ENCODE peak calls at places on chromosomes 5 and 9, in five cellular contexts. One of them, this sample, is unnamed.

GRCh38 chr5:89004379-89004778 is 121.4 kb upstream of the MEF2C start:
- ATAC-seq in aorta: no peak
- ATAC-seq in HepG2: no peak
- ATAC-seq in heart right ventricle: no peak
- ATAC-seq in gastrocnemius medialis: no peak
- ATAC-seq in this sample: no peak

GRCh38 chr9:33453286-33453882 is 6.0 kb upstream of the AQP3 start:
- ATAC-seq in aorta: no peak
- ATAC-seq in HepG2: peak; percentile 3
- ATAC-seq in heart right ventricle: no peak
- ATAC-seq in gastrocnemius medialis: no peak
- ATAC-seq in this sample: no peak

GRCh38 chr9:6869081-6869948 is 111.5 kb downstream of the KDM4C start:
- ATAC-seq in aorta: no peak
- ATAC-seq in HepG2: no peak
- ATAC-seq in heart right ventricle: no peak
- ATAC-seq in gastrocnemius medialis: no peak
- ATAC-seq in this sample: no peak

GRCh38 chr5:149526855-149527590 is 24.2 kb downstream of the CSNK1A1 start:
- ATAC-seq in aorta: no peak
- ATAC-seq in HepG2: no peak
- ATAC-seq in heart right ventricle: peak; percentile 38
- ATAC-seq in gastrocnemius medialis: peak; percentile 10
- ATAC-seq in this sample: no peak

GRCh38 chr9:87711857-87712800 is 13.8 kb upstream of the CTSL start:
- ATAC-seq in aorta: no peak
- ATAC-seq in HepG2: peak; percentile 61
- ATAC-seq in heart right ventricle: no peak
- ATAC-seq in gastrocnemius medialis: no peak
- ATAC-seq in this sample: no peak

GRCh38 chr9:83642784-83643183 is 19.8 kb downstream of the IDNK start:
- ATAC-seq in aorta: no peak
- ATAC-seq in HepG2: peak; percentile 81
- ATAC-seq in heart right ventricle: no peak
- ATAC-seq in gastrocnemius medialis: no peak
- ATAC-seq in this sample: no peak

GRCh38 chr9:109894444-109894843 is 114.4 kb downstream of the PALM2AKAP2 start:
- ATAC-seq in aorta: no peak
- ATAC-seq in HepG2: no peak
- ATAC-seq in heart right ventricle: no peak
- ATAC-seq in gastrocnemius medialis: no peak
- ATAC-seq in this sample: no peak

GRCh38 chr5:138937392-138938387 is 62.6 kb upstream of the LRRTM2 start:
- ATAC-seq in aorta: no peak
- ATAC-seq in HepG2: peak; percentile 61
- ATAC-seq in heart right ventricle: peak; percentile 17
- ATAC-seq in gastrocnemius medialis: no peak
- ATAC-seq in this sample: peak; percentile 20

GRCh38 chr5:159923008-159923407 is 6.7 kb downstream of the ADRA1B start:
- ATAC-seq in aorta: peak; percentile 12
- ATAC-seq in HepG2: no peak
- ATAC-seq in heart right ventricle: no peak
- ATAC-seq in gastrocnemius medialis: no peak
- ATAC-seq in this sample: peak; percentile 10

GRCh38 chr9:24293391-24293790 is 252.3 kb downstream of the IZUMO3 start:
- ATAC-seq in aorta: no peak
- ATAC-seq in HepG2: no peak
- ATAC-seq in heart right ventricle: no peak
- ATAC-seq in gastrocnemius medialis: no peak
- ATAC-seq in this sample: no peak

GRCh38 chr9:133075925-133076324 is 14.1 kb downstream of the CEL start:
- ATAC-seq in aorta: no peak
- ATAC-seq in HepG2: no peak
- ATAC-seq in heart right ventricle: no peak
- ATAC-seq in gastrocnemius medialis: no peak
- ATAC-seq in this sample: no peak

GRCh38 chr5:107542428-107542827 is 128.3 kb downstream of the EFNA5 start:
- ATAC-seq in aorta: peak; percentile 82
- ATAC-seq in HepG2: peak; percentile 74
- ATAC-seq in heart right ventricle: no peak
- ATAC-seq in gastrocnemius medialis: peak; percentile 80
- ATAC-seq in this sample: peak; percentile 78

GRCh38 chr9:137488330-137488653 is 29.2 kb upstream of the NSMF start:
- ATAC-seq in aorta: no peak
- ATAC-seq in HepG2: no peak
- ATAC-seq in heart right ventricle: no peak
- ATAC-seq in gastrocnemius medialis: no peak
- ATAC-seq in this sample: no peak

GRCh38 chr5:36982146-36982545 is 105.6 kb downstream of the NIPBL start:
- ATAC-seq in aorta: no peak
- ATAC-seq in HepG2: no peak
- ATAC-seq in heart right ventricle: no peak
- ATAC-seq in gastrocnemius medialis: no peak
- ATAC-seq in this sample: no peak

GRCh38 chr5:154133591-154133990 is 56.9 kb upstream of the GALNT10 start:
- ATAC-seq in aorta: no peak
- ATAC-seq in HepG2: no peak
- ATAC-seq in heart right ventricle: no peak
- ATAC-seq in gastrocnemius medialis: no peak
- ATAC-seq in this sample: no peak

GRCh38 chr9:100498592-100498991 is 25.6 kb downstream of the TMEFF1 start:
- ATAC-seq in aorta: no peak
- ATAC-seq in HepG2: no peak
- ATAC-seq in heart right ventricle: no peak
- ATAC-seq in gastrocnemius medialis: no peak
- ATAC-seq in this sample: no peak

GRCh38 chr5:115607935-115608334 is 5.7 kb upstream of the TICAM2 start:
- ATAC-seq in aorta: no peak
- ATAC-seq in HepG2: no peak
- ATAC-seq in heart right ventricle: no peak
- ATAC-seq in gastrocnemius medialis: no peak
- ATAC-seq in this sample: no peak

GRCh38 chr9:89993678-89994630 is 389.1 kb downstream of the GADD45G start:
- ATAC-seq in aorta: no peak
- ATAC-seq in HepG2: peak; percentile 69
- ATAC-seq in heart right ventricle: peak; percentile 70
- ATAC-seq in gastrocnemius medialis: peak; percentile 32
- ATAC-seq in this sample: peak; percentile 71

GRCh38 chr5:160457255-160457654 is 35.6 kb downstream of the PTTG1 start:
- ATAC-seq in aorta: no peak
- ATAC-seq in HepG2: no peak
- ATAC-seq in heart right ventricle: no peak
- ATAC-seq in gastrocnemius medialis: no peak
- ATAC-seq in this sample: no peak

GRCh38 chr5:142120247-142120935 is 11.8 kb downstream of the NDFIP1 start:
- ATAC-seq in aorta: no peak
- ATAC-seq in HepG2: no peak
- ATAC-seq in heart right ventricle: no peak
- ATAC-seq in gastrocnemius medialis: no peak
- ATAC-seq in this sample: no peak

GRCh38 chr9:112334319-112334828 is 955 bp upstream of the PTBP3 start:
- ATAC-seq in aorta: no peak
- ATAC-seq in HepG2: no peak
- ATAC-seq in heart right ventricle: no peak
- ATAC-seq in gastrocnemius medialis: no peak
- ATAC-seq in this sample: no peak

GRCh38 chr9:125484632-125485282 is 222.3 kb downstream of the MAPKAP1 start:
- ATAC-seq in aorta: peak; percentile 80
- ATAC-seq in HepG2: no peak
- ATAC-seq in heart right ventricle: peak; percentile 38
- ATAC-seq in gastrocnemius medialis: no peak
- ATAC-seq in this sample: peak; percentile 90

GRCh38 chr5:122141751-122142150 is 12.4 kb downstream of the ZNF474 start:
- ATAC-seq in aorta: no peak
- ATAC-seq in HepG2: no peak
- ATAC-seq in heart right ventricle: no peak
- ATAC-seq in gastrocnemius medialis: no peak
- ATAC-seq in this sample: no peak

GRCh38 chr9:5278486-5278885 is 26.0 kb downstream of the RLN2 start:
- ATAC-seq in aorta: no peak
- ATAC-seq in HepG2: no peak
- ATAC-seq in heart right ventricle: no peak
- ATAC-seq in gastrocnemius medialis: no peak
- ATAC-seq in this sample: no peak

GRCh38 chr5:11384441-11385250 is 519.6 kb downstream of the CTNND2 start:
- ATAC-seq in aorta: peak; percentile 19
- ATAC-seq in HepG2: peak; percentile 88
- ATAC-seq in heart right ventricle: peak; percentile 29
- ATAC-seq in gastrocnemius medialis: no peak
- ATAC-seq in this sample: peak; percentile 28
- H3K27me3 ChIP-seq in aorta: no peaks in the 10 kb centered on the region
- H3K27me3 ChIP-seq in HepG2: peaks cover 36% of the 10 kb centered on the region
- H3K27me3 ChIP-seq in heart right ventricle: peaks cover 28% of the 10 kb centered on the region
- H3K27me3 ChIP-seq in gastrocnemius medialis: peaks cover 15% of the 10 kb centered on the region
- H3K27me3 ChIP-seq in this sample: peaks cover 62% of the 10 kb centered on the region

GRCh38 chr5:135106610-135107009 is 72.6 kb upstream of the PITX1 start:
- ATAC-seq in aorta: no peak
- ATAC-seq in HepG2: no peak
- ATAC-seq in heart right ventricle: no peak
- ATAC-seq in gastrocnemius medialis: no peak
- ATAC-seq in this sample: no peak

GRCh38 chr5:135106136-135106535 is 72.1 kb upstream of the PITX1 start:
- ATAC-seq in aorta: no peak
- ATAC-seq in HepG2: no peak
- ATAC-seq in heart right ventricle: no peak
- ATAC-seq in gastrocnemius medialis: no peak
- ATAC-seq in this sample: no peak

GRCh38 chr5:135102716-135103696 is 69.0 kb upstream of the PITX1 start:
- ATAC-seq in aorta: no peak
- ATAC-seq in HepG2: no peak
- ATAC-seq in heart right ventricle: no peak
- ATAC-seq in gastrocnemius medialis: no peak
- ATAC-seq in this sample: no peak

GRCh38 chr5:135107101-135107500 is 73.1 kb upstream of the PITX1 start:
- ATAC-seq in aorta: no peak
- ATAC-seq in HepG2: no peak
- ATAC-seq in heart right ventricle: no peak
- ATAC-seq in gastrocnemius medialis: no peak
- ATAC-seq in this sample: no peak

GRCh38 chr5:135105105-135105484 is 71.1 kb upstream of the PITX1 start:
- ATAC-seq in aorta: no peak
- ATAC-seq in HepG2: no peak
- ATAC-seq in heart right ventricle: no peak
- ATAC-seq in gastrocnemius medialis: no peak
- ATAC-seq in this sample: no peak
- H3K27me3 ChIP-seq in aorta: no peaks in the 10 kb centered on the region
- H3K27me3 ChIP-seq in HepG2: no peaks in the 10 kb centered on the region
- H3K27me3 ChIP-seq in heart right ventricle: peaks cover 25% of the 10 kb centered on the region
- H3K27me3 ChIP-seq in gastrocnemius medialis: no peaks in the 10 kb centered on the region
- H3K27me3 ChIP-seq in this sample: no peaks in the 10 kb centered on the region

GRCh38 chr9:91902465-91903125 is 47.4 kb downstream of the ROR2 start:
- ATAC-seq in aorta: no peak
- ATAC-seq in HepG2: no peak
- ATAC-seq in heart right ventricle: no peak
- ATAC-seq in gastrocnemius medialis: no peak
- ATAC-seq in this sample: no peak

GRCh38 chr9:91898451-91899433 is 51.3 kb downstream of the ROR2 start:
- ATAC-seq in aorta: no peak
- ATAC-seq in HepG2: peak; percentile 74
- ATAC-seq in heart right ventricle: no peak
- ATAC-seq in gastrocnemius medialis: peak; percentile 33
- ATAC-seq in this sample: peak; percentile 35

GRCh38 chr9:91900057-91900816 is 49.8 kb downstream of the ROR2 start:
- ATAC-seq in aorta: peak; percentile 33
- ATAC-seq in HepG2: no peak
- ATAC-seq in heart right ventricle: peak; percentile 30
- ATAC-seq in gastrocnemius medialis: no peak
- ATAC-seq in this sample: no peak

GRCh38 chr9:91897201-91897600 is 52.8 kb downstream of the ROR2 start:
- ATAC-seq in aorta: no peak
- ATAC-seq in HepG2: no peak
- ATAC-seq in heart right ventricle: no peak
- ATAC-seq in gastrocnemius medialis: no peak
- ATAC-seq in this sample: no peak

DNA sequence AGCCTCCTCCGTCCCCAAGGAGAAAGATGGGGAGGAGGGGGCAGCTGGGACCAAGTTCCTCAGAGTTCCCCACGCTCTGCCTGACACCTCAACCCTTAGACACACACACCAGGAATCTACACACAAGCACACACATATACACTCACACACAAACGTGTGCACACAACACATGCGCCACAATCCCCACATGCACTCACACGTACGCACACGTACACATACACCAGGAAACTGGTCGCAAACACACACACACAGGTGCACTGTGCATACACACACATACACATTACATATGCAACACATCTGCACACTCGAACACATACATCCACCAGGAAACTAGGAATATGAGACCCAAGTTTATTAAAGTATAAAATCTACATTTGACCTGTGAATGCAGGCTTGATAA is 50.4 kb downstream of the ROR2 start:
- ATAC-seq in aorta: no peak
- ATAC-seq in HepG2: no peak
- ATAC-seq in heart right ventricle: no peak
- ATAC-seq in gastrocnemius medialis: no peak
- ATAC-seq in this sample: no peak
- H3K27me3 ChIP-seq in aorta: no peaks in the 10 kb centered on the region
- H3K27me3 ChIP-seq in HepG2: peaks cover 13% of the 10 kb centered on the region
- H3K27me3 ChIP-seq in heart right ventricle: peaks cover 31% of the 10 kb centered on the region
- H3K27me3 ChIP-seq in gastrocnemius medialis: peaks cover 17% of the 10 kb centered on the region
- H3K27me3 ChIP-seq in this sample: no peaks in the 10 kb centered on the region

DNA sequence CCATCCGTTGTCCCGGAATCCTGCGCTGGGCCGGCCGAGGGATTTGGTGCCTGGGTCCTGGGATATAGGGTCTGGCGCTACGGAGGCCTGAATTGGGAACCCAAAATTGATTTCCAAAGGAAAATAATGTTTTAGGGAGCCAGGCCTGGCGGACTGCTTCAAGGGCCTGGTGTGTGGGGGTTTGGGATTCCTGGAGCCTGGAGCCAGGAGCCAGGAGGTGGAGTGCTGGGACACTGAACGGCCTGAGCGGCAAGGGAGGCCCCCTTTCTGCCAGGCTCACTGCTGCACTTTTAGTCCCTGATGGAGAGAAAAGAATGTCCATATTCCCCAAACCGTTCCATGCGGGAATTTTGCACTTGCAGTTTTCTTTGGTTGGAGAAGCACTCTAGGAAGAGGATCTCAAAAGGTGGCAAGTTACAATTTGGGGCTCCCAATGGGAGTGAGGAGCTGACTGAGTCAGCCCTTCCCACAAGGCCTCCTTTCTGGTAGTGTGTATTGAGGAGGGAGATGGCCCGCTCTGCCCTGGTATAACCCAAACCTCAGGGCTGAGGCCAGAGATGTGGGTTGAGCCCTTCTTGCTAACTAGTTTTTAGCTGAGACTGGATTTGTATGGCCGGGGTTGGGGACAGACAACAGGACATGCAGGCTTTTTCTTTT is 2.2 kb downstream of the LMX1B start:
- ATAC-seq in aorta: no peak
- ATAC-seq in HepG2: no peak
- ATAC-seq in heart right ventricle: no peak
- ATAC-seq in gastrocnemius medialis: no peak
- ATAC-seq in this sample: no peak
- H3K27me3 ChIP-seq in aorta: no peaks in the 10 kb centered on the region
- H3K27me3 ChIP-seq in HepG2: peaks cover 91% of the 10 kb centered on the region
- H3K27me3 ChIP-seq in heart right ventricle: peaks cover 93% of the 10 kb centered on the region
- H3K27me3 ChIP-seq in gastrocnemius medialis: peaks cover 68% of the 10 kb centered on the region
- H3K27me3 ChIP-seq in this sample: peaks cover 98% of the 10 kb centered on the region

This sample was measured in gastroesophageal sphincter.